ENCODE peak calls at places on chromosomes 4 and X, in seven cellular contexts. R is mesendoderm, Y is H9, O is IMR-90, I is mesenchymal stem cell, H is H1, Q is trophoblast cell. W is an unnamed sample.

GRCh38 chr4:77921701-77922100 is 59.1 kb downstream of the MRPL1 start:
- DNase-seq in Y (no peak), Q (peak; percentile 82), R (no peak), I (peak; percentile 89), O (peak; percentile 96), H (no peak), W (no peak)

GRCh38 chr4:7368296-7368695 is 66.4 kb downstream of the PSAPL1 start:
- DNase-seq in Y (no peak), O (no peak), I (no peak), R (no peak), H (no peak), Q (no peak), W (no peak)

GRCh38 chrX:153662266-153662665 is 11.3 kb downstream of the PNCK start:
- DNase-seq in I (peak; percentile 22), Q (peak; percentile 70), O (peak; percentile 15), H (peak; percentile 76), Y (peak; percentile 80), R (peak; percentile 64), W (no peak)

GRCh38 chr4:156085073-156085472 is 131.4 kb upstream of the CTSO start:
- DNase-seq in I (no peak), Q (no peak), H (no peak), Y (no peak), R (no peak), O (no peak), W (no peak)

GRCh38 chr4:76708986-76709385 is 189.0 kb downstream of the SOWAHB start:
- DNase-seq in H (no peak), Y (no peak), R (no peak), Q (no peak), I (peak; percentile 38), O (no peak), W (no peak)

GRCh38 chr4:1183985-1184773 is 11.8 kb upstream of the SPON2 start:
- DNase-seq in Y (no peak), Q (no peak), H (no peak), O (no peak), I (no peak), R (no peak), W (no peak)

GRCh38 chrX:106936246-106936645 is 16.0 kb downstream of the CLDN2 start:
- DNase-seq in Q (peak; percentile 83), R (no peak), I (no peak), Y (no peak), O (no peak), H (no peak), W (no peak)

GRCh38 chrX:133402830-133403625 is 12.3 kb downstream of the GPC4 start:
- DNase-seq in R (no peak), Q (peak; percentile 82), O (no peak), I (no peak), Y (no peak), H (no peak), W (no peak)

GRCh38 chrX:21926527-21927278 is 13.8 kb upstream of the SMS start:
- DNase-seq in Y (no peak), O (peak; percentile 99), H (no peak), I (peak; percentile 92), Q (peak; percentile 92), R (peak; percentile 90), W (no peak)

GRCh38 chr4:74087481-74087880 is 11.5 kb downstream of the CXCL2 start:
- DNase-seq in O (no peak), H (no peak), Y (no peak), Q (no peak), I (no peak), R (peak; percentile 51), W (no peak)

GRCh38 chr4:1574601-1575417 is 109.3 kb downstream of the FAM53A start:
- DNase-seq in Q (no peak), R (no peak), I (no peak), O (no peak), H (no peak), Y (no peak), W (no peak)

GRCh38 chr4:83250666-83251065 is 33.9 kb downstream of the COQ2 start:
- DNase-seq in O (no peak), R (peak; percentile 61), Q (no peak), Y (no peak), I (peak; percentile 48), H (no peak), W (no peak)

GRCh38 chr4:48708610-48709009 is 71.5 kb downstream of the FRYL start:
- DNase-seq in H (no peak), Y (no peak), R (no peak), O (no peak), Q (no peak), I (no peak), W (no peak)

GRCh38 chrX:153476628-153477027 is 6.3 kb upstream of the HAUS7 start:
- DNase-seq in I (no peak), O (peak; percentile 25), H (no peak), R (no peak), Y (no peak), Q (peak; percentile 16), W (no peak)

GRCh38 chr4:119124314-119124713 is 11.3 kb upstream of the MYOZ2 start:
- DNase-seq in H (no peak), O (no peak), Y (no peak), R (peak; percentile 37), Q (no peak), I (peak; percentile 47), W (no peak)

GRCh38 chrX:100645106-100645505 is 1.1 kb downstream of the SRPX2 start:
- DNase-seq in R (no peak), Y (no peak), I (peak; percentile 49), O (no peak), Q (no peak), H (no peak), W (no peak)
- H3K4me2 ChIP-seq in R (no peak overlapping the region), Y (no peak overlapping the region), I (peak overlapping the region; percentile 73), O (peak overlapping the region; percentile 87), Q (no peak overlapping the region), H (no peak overlapping the region), W (no peak overlapping the region)

GRCh38 chr4:150664935-150665334 is 83.0 kb downstream of the MAB21L2 start:
- DNase-seq in Q (peak; percentile 1), O (no peak), Y (no peak), H (no peak), R (peak; percentile 98), I (peak; percentile 22), W (no peak)

GRCh38 chr4:150656882-150657281 is 74.9 kb downstream of the MAB21L2 start:
- DNase-seq in I (no peak), Y (no peak), H (no peak), Q (no peak), O (no peak), R (no peak), W (no peak)

GRCh38 chr4:150662686-150663085 is 80.7 kb downstream of the MAB21L2 start:
- DNase-seq in H (no peak), R (peak; percentile 73), I (no peak), Y (no peak), Q (no peak), O (no peak), W (no peak)
- H3K23ac ChIP-seq in H (no peak overlapping the region), R (no peak overlapping the region), I (no peak overlapping the region), Y (no peak overlapping the region), Q (no peak overlapping the region), O (no peak overlapping the region), W (no peak overlapping the region)

DNA sequence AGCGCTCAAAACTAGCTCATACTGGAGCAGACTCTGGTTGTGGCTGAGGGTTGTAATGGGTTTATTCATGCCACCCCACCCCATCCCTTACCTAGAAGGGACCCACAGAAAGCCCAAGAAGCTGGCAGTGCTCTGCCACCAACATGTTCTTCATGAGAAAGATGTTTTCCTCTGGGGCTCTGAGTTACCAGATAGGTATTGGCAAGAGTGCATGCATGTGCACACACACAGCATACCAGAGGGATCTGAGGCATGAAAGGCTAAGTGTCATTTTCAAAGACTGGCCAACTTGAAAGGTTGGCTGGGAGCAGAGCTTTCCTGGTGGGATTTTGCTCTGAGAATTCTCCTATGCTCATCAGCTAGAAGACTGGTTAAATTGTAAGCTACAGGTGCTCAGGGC is 65.2 kb downstream of the PHOX2B start:
- DNase-seq in Y (no peak), H (no peak), R (no peak), O (no peak), I (no peak), Q (no peak), W (no peak)
- H3K18ac ChIP-seq in Y (no peak overlapping the region), H (no peak overlapping the region), R (no peak overlapping the region), O (no peak overlapping the region), I (no peak overlapping the region), Q (no peak overlapping the region), W (no peak overlapping the region)

GRCh38 chr4:56386091-56386490 is 1.2 kb downstream of the AASDH start:
- DNase-seq in H (no peak), R (no peak), Y (no peak), I (no peak), Q (peak; percentile 70), O (no peak), W (no peak)
- H3K4me2 ChIP-seq in H (peak overlapping the region; percentile 26), R (no peak overlapping the region), Y (no peak overlapping the region), I (no peak overlapping the region), Q (no peak overlapping the region), O (peak overlapping the region; percentile 19), W (no peak overlapping the region)

GRCh38 chr4:38943355-38943754 is 75.7 kb downstream of the FAM114A1 start:
- DNase-seq in Y (no peak), O (peak; percentile 85), I (peak; percentile 86), Q (no peak), H (no peak), R (no peak), W (no peak)
- H3K23ac ChIP-seq in Y (no peak overlapping the region), O (no peak overlapping the region), I (no peak overlapping the region), Q (no peak overlapping the region), H (no peak overlapping the region), R (no peak overlapping the region), W (no peak overlapping the region)

GRCh38 chr4:165433529-165433928 is 54.7 kb downstream of the CPE start:
- DNase-seq in I (no peak), Y (peak; percentile 38), R (no peak), O (no peak), H (no peak), Q (no peak), W (no peak)

GRCh38 chr4:165439981-165440380 is 61.2 kb downstream of the CPE start:
- DNase-seq in O (no peak), Q (no peak), R (no peak), Y (no peak), H (no peak), I (peak; percentile 27), W (no peak)

GRCh38 chr4:165440415-165440882 is 61.6 kb downstream of the CPE start:
- DNase-seq in I (peak; percentile 85), O (peak; percentile 63), Q (peak; percentile 98), H (no peak), Y (no peak), R (peak; percentile 96), W (no peak)

GRCh38 chr4:165443276-165443675 is 64.5 kb downstream of the CPE start:
- DNase-seq in I (no peak), R (no peak), Q (no peak), Y (no peak), H (no peak), O (no peak), W (no peak)

GRCh38 chr4:165439344-165439743 is 60.5 kb downstream of the CPE start:
- DNase-seq in H (no peak), O (no peak), Y (no peak), R (no peak), I (no peak), Q (no peak), W (no peak)
- H3K18ac ChIP-seq in H (no peak overlapping the region), O (no peak overlapping the region), Y (no peak overlapping the region), R (no peak overlapping the region), I (no peak overlapping the region), Q (no peak overlapping the region), W (no peak overlapping the region)

W was measured in neuronal stem cell.